ENCODE peak calls at places on chromosome 4, in four cellular contexts. One of them, this sample, is unnamed.

GRCh38 chr4:7964890-7965662 is 25.4 kb upstream of the AFAP1 start:
- DNase-seq in hippocampal formation: no peak
- DNase-seq in activated T-cell treated with anti-CD3 and anti-CD28 coated beads, Interleukin-2, amount 50 U/mL, for 4 hours: peak
- DNase-seq in upper lobe of right lung: no peak
- DNase-seq in this sample: no peak

GRCh38 chr4:150032541-150032940 is 45.7 kb upstream of the DCLK2 start:
- DNase-seq in hippocampal formation: no peak
- DNase-seq in activated T-cell treated with anti-CD3 and anti-CD28 coated beads, Interleukin-2, amount 50 U/mL, for 4 hours: no peak
- DNase-seq in upper lobe of right lung: no peak
- DNase-seq in this sample: no peak

GRCh38 chr4:169249214-169249973 is 21.4 kb downstream of the SH3RF1 start:
- DNase-seq in hippocampal formation: no peak
- DNase-seq in activated T-cell treated with anti-CD3 and anti-CD28 coated beads, Interleukin-2, amount 50 U/mL, for 4 hours: no peak
- DNase-seq in upper lobe of right lung: no peak
- DNase-seq in this sample: no peak

GRCh38 chr4:78704981-78705757 is 71.0 kb upstream of the BMP2K start:
- DNase-seq in hippocampal formation: peak
- DNase-seq in activated T-cell treated with anti-CD3 and anti-CD28 coated beads, Interleukin-2, amount 50 U/mL, for 4 hours: no peak
- DNase-seq in upper lobe of right lung: no peak
- DNase-seq in this sample: no peak

GRCh38 chr4:77104405-77105292 is 28.9 kb upstream of the CCNI start:
- DNase-seq in hippocampal formation: peak
- DNase-seq in activated T-cell treated with anti-CD3 and anti-CD28 coated beads, Interleukin-2, amount 50 U/mL, for 4 hours: no peak
- DNase-seq in upper lobe of right lung: peak
- DNase-seq in this sample: peak

GRCh38 chr4:120850048-120850599 is 72.4 kb downstream of the PRDM5 start:
- DNase-seq in hippocampal formation: no peak
- DNase-seq in activated T-cell treated with anti-CD3 and anti-CD28 coated beads, Interleukin-2, amount 50 U/mL, for 4 hours: no peak
- DNase-seq in upper lobe of right lung: no peak
- DNase-seq in this sample: no peak

GRCh38 chr4:40055379-40055872 is 1.2 kb upstream of the N4BP2 start:
- DNase-seq in hippocampal formation: no peak
- DNase-seq in activated T-cell treated with anti-CD3 and anti-CD28 coated beads, Interleukin-2, amount 50 U/mL, for 4 hours: peak
- DNase-seq in upper lobe of right lung: no peak
- DNase-seq in this sample: no peak

GRCh38 chr4:144948009-144948408 is 150.0 kb downstream of the ANAPC10 start:
- DNase-seq in hippocampal formation: no peak
- DNase-seq in activated T-cell treated with anti-CD3 and anti-CD28 coated beads, Interleukin-2, amount 50 U/mL, for 4 hours: no peak
- DNase-seq in upper lobe of right lung: no peak
- DNase-seq in this sample: no peak

GRCh38 chr4:148831945-148832344 is 389.7 kb upstream of the NR3C2 start:
- DNase-seq in hippocampal formation: no peak
- DNase-seq in activated T-cell treated with anti-CD3 and anti-CD28 coated beads, Interleukin-2, amount 50 U/mL, for 4 hours: no peak
- DNase-seq in upper lobe of right lung: no peak
- DNase-seq in this sample: no peak

GRCh38 chr4:23312686-23313085 is 577.2 kb downstream of the PPARGC1A start:
- DNase-seq in hippocampal formation: no peak
- DNase-seq in activated T-cell treated with anti-CD3 and anti-CD28 coated beads, Interleukin-2, amount 50 U/mL, for 4 hours: no peak
- DNase-seq in upper lobe of right lung: no peak
- DNase-seq in this sample: no peak

GRCh38 chr4:2253160-2254084 is 8.5 kb downstream of the MXD4 start:
- DNase-seq in hippocampal formation: no peak
- DNase-seq in activated T-cell treated with anti-CD3 and anti-CD28 coated beads, Interleukin-2, amount 50 U/mL, for 4 hours: no peak
- DNase-seq in upper lobe of right lung: peak
- DNase-seq in this sample: no peak

GRCh38 chr4:38268837-38269236 is 308.6 kb downstream of the PTTG2 start:
- DNase-seq in hippocampal formation: no peak
- DNase-seq in activated T-cell treated with anti-CD3 and anti-CD28 coated beads, Interleukin-2, amount 50 U/mL, for 4 hours: no peak
- DNase-seq in upper lobe of right lung: no peak
- DNase-seq in this sample: no peak

GRCh38 chr4:83252782-83253405 is 31.7 kb downstream of the COQ2 start:
- DNase-seq in hippocampal formation: peak
- DNase-seq in activated T-cell treated with anti-CD3 and anti-CD28 coated beads, Interleukin-2, amount 50 U/mL, for 4 hours: peak
- DNase-seq in upper lobe of right lung: no peak
- DNase-seq in this sample: no peak

GRCh38 chr4:5165419-5166369 is 114.4 kb downstream of the STK32B start:
- DNase-seq in hippocampal formation: no peak
- DNase-seq in activated T-cell treated with anti-CD3 and anti-CD28 coated beads, Interleukin-2, amount 50 U/mL, for 4 hours: no peak
- DNase-seq in upper lobe of right lung: no peak
- DNase-seq in this sample: no peak

GRCh38 chr4:174503079-174503724 is 19.1 kb downstream of the HPGD start:
- DNase-seq in hippocampal formation: no peak
- DNase-seq in activated T-cell treated with anti-CD3 and anti-CD28 coated beads, Interleukin-2, amount 50 U/mL, for 4 hours: no peak
- DNase-seq in upper lobe of right lung: no peak
- DNase-seq in this sample: no peak

GRCh38 chr4:147620315-147620714 is 3.1 kb downstream of the TMEM184C start:
- DNase-seq in hippocampal formation: no peak
- DNase-seq in activated T-cell treated with anti-CD3 and anti-CD28 coated beads, Interleukin-2, amount 50 U/mL, for 4 hours: no peak
- DNase-seq in upper lobe of right lung: no peak
- DNase-seq in this sample: no peak

GRCh38 chr4:47410271-47410670 is 53.2 kb downstream of the COMMD8 start:
- DNase-seq in hippocampal formation: no peak
- DNase-seq in activated T-cell treated with anti-CD3 and anti-CD28 coated beads, Interleukin-2, amount 50 U/mL, for 4 hours: no peak
- DNase-seq in upper lobe of right lung: no peak
- DNase-seq in this sample: no peak

GRCh38 chr4:48905363-48906015 is 1.1 kb downstream of the OCIAD2 start:
- DNase-seq in hippocampal formation: no peak
- DNase-seq in activated T-cell treated with anti-CD3 and anti-CD28 coated beads, Interleukin-2, amount 50 U/mL, for 4 hours: no peak
- DNase-seq in upper lobe of right lung: no peak
- DNase-seq in this sample: no peak

GRCh38 chr4:87465739-87466366 is 43.5 kb downstream of the NUDT9 start:
- DNase-seq in hippocampal formation: no peak
- DNase-seq in activated T-cell treated with anti-CD3 and anti-CD28 coated beads, Interleukin-2, amount 50 U/mL, for 4 hours: no peak
- DNase-seq in upper lobe of right lung: no peak
- DNase-seq in this sample: no peak

GRCh38 chr4:171846232-171846631 is 33.0 kb downstream of the GALNTL6 start:
- DNase-seq in hippocampal formation: no peak
- DNase-seq in activated T-cell treated with anti-CD3 and anti-CD28 coated beads, Interleukin-2, amount 50 U/mL, for 4 hours: no peak
- DNase-seq in upper lobe of right lung: no peak
- DNase-seq in this sample: no peak

GRCh38 chr4:28636971-28637370 is 1776.3 kb downstream of the STIM2 start:
- DNase-seq in hippocampal formation: no peak
- DNase-seq in activated T-cell treated with anti-CD3 and anti-CD28 coated beads, Interleukin-2, amount 50 U/mL, for 4 hours: no peak
- DNase-seq in upper lobe of right lung: no peak
- DNase-seq in this sample: no peak

GRCh38 chr4:89876548-89876947 is 18.1 kb upstream of the MMRN1 start:
- DNase-seq in hippocampal formation: no peak
- DNase-seq in activated T-cell treated with anti-CD3 and anti-CD28 coated beads, Interleukin-2, amount 50 U/mL, for 4 hours: no peak
- DNase-seq in upper lobe of right lung: no peak
- DNase-seq in this sample: no peak

GRCh38 chr4:108029731-108030130 is 40.0 kb downstream of the HADH start:
- DNase-seq in hippocampal formation: no peak
- DNase-seq in activated T-cell treated with anti-CD3 and anti-CD28 coated beads, Interleukin-2, amount 50 U/mL, for 4 hours: no peak
- DNase-seq in upper lobe of right lung: no peak
- DNase-seq in this sample: no peak

GRCh38 chr4:48963042-48963679 is 22.9 kb upstream of the CWH43 start:
- DNase-seq in hippocampal formation: peak
- DNase-seq in activated T-cell treated with anti-CD3 and anti-CD28 coated beads, Interleukin-2, amount 50 U/mL, for 4 hours: peak
- DNase-seq in upper lobe of right lung: no peak
- DNase-seq in this sample: peak

GRCh38 chr4:164819366-164819765 is 57.6 kb upstream of the APELA start:
- DNase-seq in hippocampal formation: no peak
- DNase-seq in activated T-cell treated with anti-CD3 and anti-CD28 coated beads, Interleukin-2, amount 50 U/mL, for 4 hours: no peak
- DNase-seq in upper lobe of right lung: no peak
- DNase-seq in this sample: no peak

GRCh38 chr4:152102184-152103000 is 341.6 kb upstream of the GATB start:
- DNase-seq in hippocampal formation: no peak
- DNase-seq in activated T-cell treated with anti-CD3 and anti-CD28 coated beads, Interleukin-2, amount 50 U/mL, for 4 hours: no peak
- DNase-seq in upper lobe of right lung: no peak
- DNase-seq in this sample: no peak

GRCh38 chr4:151169900-151170299 is 70.5 kb downstream of the RPS3A start:
- DNase-seq in hippocampal formation: no peak
- DNase-seq in activated T-cell treated with anti-CD3 and anti-CD28 coated beads, Interleukin-2, amount 50 U/mL, for 4 hours: no peak
- DNase-seq in upper lobe of right lung: no peak
- DNase-seq in this sample: no peak

GRCh38 chr4:181043486-181043885 is 1199.7 kb upstream of the TENM3 start:
- DNase-seq in hippocampal formation: no peak
- DNase-seq in activated T-cell treated with anti-CD3 and anti-CD28 coated beads, Interleukin-2, amount 50 U/mL, for 4 hours: no peak
- DNase-seq in upper lobe of right lung: no peak
- DNase-seq in this sample: no peak

GRCh38 chr4:85762204-85762884 is 287.4 kb downstream of the ARHGAP24 start:
- DNase-seq in hippocampal formation: no peak
- DNase-seq in activated T-cell treated with anti-CD3 and anti-CD28 coated beads, Interleukin-2, amount 50 U/mL, for 4 hours: no peak
- DNase-seq in upper lobe of right lung: no peak
- DNase-seq in this sample: no peak

GRCh38 chr4:177574446-177574845 is 132.2 kb upstream of the AGA start:
- DNase-seq in hippocampal formation: no peak
- DNase-seq in activated T-cell treated with anti-CD3 and anti-CD28 coated beads, Interleukin-2, amount 50 U/mL, for 4 hours: no peak
- DNase-seq in upper lobe of right lung: no peak
- DNase-seq in this sample: no peak

GRCh38 chr4:187128226-187128625 is 404.6 kb upstream of the FAT1 start:
- DNase-seq in hippocampal formation: no peak
- DNase-seq in activated T-cell treated with anti-CD3 and anti-CD28 coated beads, Interleukin-2, amount 50 U/mL, for 4 hours: no peak
- DNase-seq in upper lobe of right lung: no peak
- DNase-seq in this sample: no peak

GRCh38 chr4:20062054-20062453 is 189.7 kb upstream of the SLIT2 start:
- DNase-seq in hippocampal formation: no peak
- DNase-seq in activated T-cell treated with anti-CD3 and anti-CD28 coated beads, Interleukin-2, amount 50 U/mL, for 4 hours: no peak
- DNase-seq in upper lobe of right lung: no peak
- DNase-seq in this sample: no peak

GRCh38 chr4:98176531-98176930 is 33.3 kb upstream of the STPG2 start:
- DNase-seq in hippocampal formation: no peak
- DNase-seq in activated T-cell treated with anti-CD3 and anti-CD28 coated beads, Interleukin-2, amount 50 U/mL, for 4 hours: no peak
- DNase-seq in upper lobe of right lung: no peak
- DNase-seq in this sample: no peak

GRCh38 chr4:182925298-182925738 is 8.1 kb upstream of the DCTD start:
- DNase-seq in hippocampal formation: peak
- DNase-seq in activated T-cell treated with anti-CD3 and anti-CD28 coated beads, Interleukin-2, amount 50 U/mL, for 4 hours: peak
- DNase-seq in upper lobe of right lung: peak
- DNase-seq in this sample: peak

GRCh38 chr4:39609454-39609911 is 29.2 kb downstream of the SMIM14 start:
- DNase-seq in hippocampal formation: no peak
- DNase-seq in activated T-cell treated with anti-CD3 and anti-CD28 coated beads, Interleukin-2, amount 50 U/mL, for 4 hours: no peak
- DNase-seq in upper lobe of right lung: no peak
- DNase-seq in this sample: no peak

GRCh38 chr4:126583509-126583908 is 1049.2 kb upstream of the INTU start:
- DNase-seq in hippocampal formation: no peak
- DNase-seq in activated T-cell treated with anti-CD3 and anti-CD28 coated beads, Interleukin-2, amount 50 U/mL, for 4 hours: no peak
- DNase-seq in upper lobe of right lung: no peak
- DNase-seq in this sample: no peak